ENCODE peak calls at places on chromosomes 11 and 22, in five cellular contexts. B is left lung; W is cardiac muscle cell; X is CD4-positive, alpha-beta T cell; I is heart left ventricle. D is an unnamed sample.

GRCh38 chr11:45665206-45665932 is at the start of gene CHST1:
- DNase-seq in B (no peak), I (peak), X (no peak), W (peak), D (peak)

GRCh38 chr11:132904566-132904965 is 627.7 kb downstream of the OPCML start:
- DNase-seq in B (no peak), I (no peak), W (no peak), X (no peak), D (no peak)

GRCh38 chr11:72085836-72086475 is 5.3 kb downstream of the LRRC51 start:
- DNase-seq in B (no peak), I (no peak), W (no peak), X (no peak), D (no peak)

GRCh38 chr22:39990688-39991087 is 4.1 kb upstream of the FAM83F start:
- DNase-seq in B (no peak), I (no peak), X (no peak), W (no peak), D (no peak)

GRCh38 chr11:88813233-88813915 is 252.4 kb downstream of the GRM5 start:
- DNase-seq in W (no peak), X (no peak), B (no peak), I (no peak), D (no peak)

GRCh38 chr22:37336474-37337028 is 54.2 kb downstream of the CYTH4 start:
- DNase-seq in W (no peak), I (no peak), X (no peak), B (no peak), D (peak)

GRCh38 chr22:19766506-19767426 is 6.2 kb downstream of the TBX1 start:
- DNase-seq in B (peak), W (peak), I (no peak), X (peak), D (peak)

GRCh38 chr11:11931461-11932055 is 76.9 kb downstream of the DKK3 start:
- DNase-seq in B (no peak), W (peak), X (no peak), I (no peak), D (no peak)

GRCh38 chr11:32947985-32948384 is 55.4 kb downstream of the QSER1 start:
- DNase-seq in W (no peak), B (no peak), I (no peak), X (no peak), D (no peak)

GRCh38 chr11:76240143-76240505 is 33.8 kb upstream of the WNT11 start:
- DNase-seq in X (no peak), W (no peak), I (peak), B (no peak), D (no peak)

GRCh38 chr22:37804886-37805857 is 2.6 kb upstream of the GCAT start:
- DNase-seq in W (peak), X (peak), B (peak), I (peak), D (peak)

GRCh38 chr11:100445231-100445735 is 241.8 kb upstream of the ARHGAP42 start:
- DNase-seq in B (no peak), I (peak), X (no peak), W (peak), D (no peak)

GRCh38 chr11:46489668-46490560 is 98.3 kb upstream of the CHRM4 start:
- DNase-seq in I (no peak), W (peak), X (peak), B (no peak), D (no peak)

GRCh38 chr11:5541427-5541826 is 6.9 kb downstream of the OR52H1 start:
- DNase-seq in W (no peak), I (no peak), B (no peak), X (no peak), D (no peak)

GRCh38 chr11:75815345-75815983 is 454 bp downstream of the UVRAG start:
- DNase-seq in I (peak), B (no peak), W (peak), X (no peak), D (peak)

GRCh38 chr11:26983645-26984044 is 10.3 kb upstream of the FIBIN start:
- DNase-seq in B (no peak), X (no peak), I (no peak), W (no peak), D (no peak)

GRCh38 chr11:41449483-41450050 is 9.9 kb downstream of the LRRC4C start:
- DNase-seq in X (no peak), I (no peak), W (no peak), B (no peak), D (no peak)

GRCh38 chr11:127965947-127966668 is 621.2 kb downstream of the ETS1 start:
- DNase-seq in B (no peak), I (no peak), X (no peak), W (peak), D (no peak)

GRCh38 chr11:72350752-72351151 is 83.6 kb downstream of the CLPB start:
- DNase-seq in X (no peak), I (no peak), W (peak), B (no peak), D (no peak)

GRCh38 chr11:46295312-46295995 is 18.0 kb downstream of the CREB3L1 start:
- DNase-seq in I (peak), B (peak), W (peak), X (peak), D (peak)

GRCh38 chr11:74929431-74930363 is 19.2 kb downstream of the XRRA1 start:
- DNase-seq in X (peak), I (peak), W (peak), B (peak), D (peak)

GRCh38 chr11:22778642-22779041 is 51.0 kb downstream of the SVIP start:
- DNase-seq in B (no peak), W (no peak), I (no peak), X (no peak), D (no peak)

GRCh38 chr22:25942126-25942988 is 200.4 kb downstream of the MYO18B start:
- DNase-seq in W (no peak), X (no peak), I (no peak), B (no peak), D (no peak)

GRCh38 chr11:94740975-94741707 is 27.0 kb upstream of the AMOTL1 start:
- DNase-seq in I (no peak), B (no peak), X (no peak), W (peak), D (no peak)

GRCh38 chr11:26199341-26199740 is 132.6 kb upstream of the ANO3 start:
- DNase-seq in B (no peak), X (no peak), W (peak), I (no peak), D (no peak)

GRCh38 chr11:121422675-121423074 is 29.4 kb upstream of the SORL1 start:
- DNase-seq in W (no peak), B (no peak), I (no peak), X (no peak), D (no peak)

GRCh38 chr11:131977854-131978253 is 607.4 kb downstream of the NTM start:
- DNase-seq in I (no peak), W (peak), X (no peak), B (no peak), D (no peak)

GRCh38 chr11:104819603-104820002 is 78.7 kb downstream of the CASP12 start:
- DNase-seq in B (no peak), X (no peak), W (no peak), I (no peak), D (no peak)

GRCh38 chr22:28245579-28246224 is 326.6 kb upstream of the PITPNB start:
- DNase-seq in I (no peak), W (no peak), X (no peak), B (no peak), D (no peak)

GRCh38 chr22:40024201-40025061 is 29.7 kb downstream of the FAM83F start:
- DNase-seq in W (peak), X (peak), I (peak), B (peak), D (peak)

GRCh38 chr22:37059876-37060449 is 8.4 kb downstream of the KCTD17 start:
- DNase-seq in I (no peak), W (no peak), X (peak), B (no peak), D (no peak)

GRCh38 chr11:70210516-70210915 is 7.4 kb downstream of the FADD start:
- DNase-seq in X (no peak), I (no peak), W (no peak), B (no peak), D (no peak)

GRCh38 chr11:953513-953912 is 27.8 kb downstream of the AP2A2 start:
- DNase-seq in B (no peak), W (no peak), I (no peak), X (no peak), D (no peak)

GRCh38 chr11:958101-958500 is 32.4 kb downstream of the AP2A2 start:
- DNase-seq in W (no peak), X (no peak), I (no peak), B (no peak), D (no peak)

GRCh38 chr11:954392-955144 is 28.9 kb downstream of the AP2A2 start:
- DNase-seq in W (no peak), X (no peak), B (no peak), I (no peak), D (no peak)

GRCh38 chr11:957201-957920 is 31.7 kb downstream of the AP2A2 start:
- DNase-seq in B (no peak), W (no peak), X (no peak), I (no peak), D (no peak)

GRCh38 chr11:955154-956049 is 29.7 kb downstream of the AP2A2 start:
- DNase-seq in X (no peak), W (no peak), I (no peak), B (no peak), D (peak)
- H3K27ac ChIP-seq in X (no peak), W (peak), I (no peak), B (no peak), D (peak)

GRCh38 chr11:18239655-18240054 is 3.1 kb upstream of the SAA4 start:
- DNase-seq in I (no peak), X (no peak), W (no peak), B (no peak), D (no peak)

GRCh38 chr11:18235394-18235926 is 1.1 kb downstream of the SAA4 start:
- DNase-seq in B (no peak), X (no peak), I (no peak), W (no peak), D (no peak)

GRCh38 chr11:18233912-18234311 is 2.7 kb downstream of the SAA4 start:
- DNase-seq in I (no peak), B (no peak), W (no peak), X (no peak), D (no peak)

GRCh38 chr11:18235935-18236334 is 667 bp downstream of the SAA4 start:
- DNase-seq in I (no peak), B (no peak), X (no peak), W (no peak), D (no peak)

DNA sequence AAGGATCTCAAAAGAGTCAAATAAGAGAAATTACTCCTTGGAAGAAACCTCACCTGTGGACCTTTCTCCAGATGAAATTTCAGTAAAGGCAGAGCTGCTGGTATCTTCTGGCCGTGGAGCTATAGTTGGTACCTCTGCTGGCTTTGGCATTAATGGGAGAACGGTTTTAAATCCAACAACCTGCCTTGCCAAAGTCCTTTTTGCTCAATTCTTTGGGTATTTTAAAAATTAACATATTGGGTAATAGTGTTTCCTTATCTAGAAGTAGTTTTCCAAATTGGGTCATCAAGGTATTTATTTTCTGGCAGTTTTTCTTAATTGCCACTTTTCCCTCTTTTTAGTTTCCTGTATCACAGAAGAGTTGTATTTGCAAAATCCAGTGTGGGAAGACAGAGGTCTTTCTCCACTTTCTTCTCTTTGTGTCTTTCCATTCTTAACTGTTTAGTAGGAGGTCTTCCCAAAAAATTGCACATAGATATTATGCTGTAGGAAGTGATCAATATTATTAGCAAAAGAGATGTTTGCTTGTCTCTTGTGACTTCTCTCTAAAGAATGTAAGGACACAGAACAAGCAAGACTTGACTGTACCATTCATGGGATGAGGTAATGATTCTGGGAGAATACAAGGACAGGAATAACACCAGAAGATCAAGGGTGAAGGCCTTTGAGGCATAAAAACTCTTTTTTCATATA is at the start of gene SAA4:
- DNase-seq in X (no peak), I (no peak), B (no peak), W (no peak), D (no peak)
- H3K27ac ChIP-seq in X (no peak), I (no peak), B (no peak), W (no peak), D (no peak)

DNA sequence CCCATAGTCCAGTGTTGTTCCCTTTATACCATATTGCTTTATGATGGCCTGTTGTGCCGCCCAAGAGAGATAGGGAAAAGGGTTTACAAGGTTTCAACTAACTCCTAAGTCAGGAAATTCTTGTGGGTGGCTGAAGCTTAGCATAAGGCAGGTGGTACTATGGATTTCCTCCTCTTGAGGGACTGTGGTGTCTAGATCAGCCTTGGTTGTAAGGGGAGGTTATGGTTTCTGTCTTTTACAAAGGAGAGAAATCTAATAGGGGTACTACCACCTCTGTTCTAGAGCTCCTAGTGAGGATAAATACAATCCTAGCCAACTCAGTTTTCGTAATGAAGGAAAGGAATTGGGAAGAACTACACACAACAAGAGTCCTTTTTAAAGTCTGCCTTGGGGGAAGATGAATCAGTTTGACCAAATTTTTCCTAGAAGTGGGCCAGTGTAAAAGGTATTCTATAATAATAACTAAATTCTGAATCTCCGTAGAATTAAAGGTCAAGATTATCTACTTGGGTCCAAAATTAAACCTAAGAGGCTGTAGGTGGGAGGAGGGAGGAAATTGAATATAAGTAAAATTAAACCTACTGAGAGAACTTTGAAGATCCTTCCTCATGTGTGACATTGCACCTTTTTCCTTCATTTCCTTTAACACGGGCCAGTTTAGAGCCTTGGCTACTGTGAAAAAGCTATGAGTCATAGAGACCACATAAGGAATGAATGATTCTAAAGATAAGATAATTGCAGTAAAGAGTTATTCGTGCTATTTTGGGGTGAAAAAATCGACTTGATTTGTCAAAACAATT is 17.2 kb downstream of the DLAT start:
- DNase-seq in I (no peak), B (no peak), X (no peak), W (peak), D (no peak)
- H3K27ac ChIP-seq in I (no peak), B (no peak), X (no peak), W (peak), D (no peak)

GRCh38 chr22:38925571-38926041 is 31.8 kb upstream of the APOBEC3A start:
- DNase-seq in B (no peak), W (no peak), I (no peak), X (no peak), D (no peak)

GRCh38 chr22:38924197-38924952 is 33.0 kb upstream of the APOBEC3A start:
- DNase-seq in B (peak), X (no peak), I (peak), W (peak), D (peak)

GRCh38 chr22:38930512-38930911 is 26.9 kb upstream of the APOBEC3A start:
- DNase-seq in X (no peak), B (no peak), W (no peak), I (no peak), D (no peak)

GRCh38 chr22:38923463-38924196 is 33.8 kb upstream of the APOBEC3A start:
- DNase-seq in I (peak), W (peak), X (no peak), B (peak), D (no peak)

DNA sequence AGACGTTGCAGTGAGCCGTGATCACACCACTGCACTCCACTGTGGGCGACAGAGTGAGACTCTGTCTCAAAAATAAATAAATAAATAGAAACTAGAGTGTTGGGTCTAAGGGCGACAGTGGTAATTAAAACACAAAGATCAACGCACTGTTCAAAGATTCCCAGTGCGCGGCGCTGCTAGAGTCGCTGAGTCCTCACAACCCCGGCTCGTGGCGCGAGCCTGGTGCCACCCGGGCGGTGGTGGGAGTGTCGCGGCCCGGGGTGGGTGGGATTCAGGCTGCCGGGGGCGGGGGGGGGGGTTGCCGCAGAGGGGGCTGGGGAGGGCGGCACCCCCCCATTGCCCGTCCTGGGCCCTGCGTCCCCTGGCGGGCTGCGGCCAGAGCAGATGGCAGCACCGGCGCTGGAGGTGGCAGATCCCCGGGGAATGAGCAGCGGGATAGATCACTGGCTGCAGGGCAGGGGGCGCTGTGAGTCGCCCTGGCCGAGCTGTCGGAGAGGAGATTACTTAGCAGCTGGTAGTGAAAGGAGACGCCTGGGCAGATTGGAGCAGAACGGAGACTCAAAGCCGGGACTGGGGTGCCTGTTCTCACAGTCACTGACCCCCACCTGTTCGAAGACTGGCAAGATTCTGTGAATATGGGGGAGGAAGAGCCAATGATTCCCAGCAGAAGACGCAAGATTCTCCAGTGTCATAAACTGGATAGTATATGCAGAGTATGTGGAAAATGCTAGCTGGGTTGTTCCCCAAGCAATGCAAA is 30.2 kb upstream of the APOBEC3A start:
- DNase-seq in B (peak), X (peak), W (peak), I (peak), D (peak)
- H3K27ac ChIP-seq in B (no peak), X (no peak), W (no peak), I (peak), D (peak)

DNA sequence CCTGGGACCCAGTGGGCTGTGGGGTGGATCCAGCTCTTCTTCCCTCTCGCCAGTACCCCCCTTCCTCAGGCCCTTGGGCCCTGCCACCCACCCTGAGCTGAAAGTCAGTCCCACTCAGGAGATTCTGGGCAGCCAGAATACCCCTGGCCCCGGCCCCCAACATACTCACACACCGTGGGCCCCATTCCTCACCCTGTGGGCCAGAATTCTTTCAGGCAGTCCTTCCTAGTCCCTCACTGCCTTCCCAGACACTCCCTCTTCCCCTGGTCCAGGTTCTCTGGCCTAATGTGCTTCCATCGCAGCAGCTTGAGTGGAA is 3.2 kb upstream of the POLD4 start:
- DNase-seq in X (no peak), I (no peak), B (no peak), W (no peak), D (no peak)
- H3K27ac ChIP-seq in X (no peak), I (peak), B (peak), W (no peak), D (peak)

DNA sequence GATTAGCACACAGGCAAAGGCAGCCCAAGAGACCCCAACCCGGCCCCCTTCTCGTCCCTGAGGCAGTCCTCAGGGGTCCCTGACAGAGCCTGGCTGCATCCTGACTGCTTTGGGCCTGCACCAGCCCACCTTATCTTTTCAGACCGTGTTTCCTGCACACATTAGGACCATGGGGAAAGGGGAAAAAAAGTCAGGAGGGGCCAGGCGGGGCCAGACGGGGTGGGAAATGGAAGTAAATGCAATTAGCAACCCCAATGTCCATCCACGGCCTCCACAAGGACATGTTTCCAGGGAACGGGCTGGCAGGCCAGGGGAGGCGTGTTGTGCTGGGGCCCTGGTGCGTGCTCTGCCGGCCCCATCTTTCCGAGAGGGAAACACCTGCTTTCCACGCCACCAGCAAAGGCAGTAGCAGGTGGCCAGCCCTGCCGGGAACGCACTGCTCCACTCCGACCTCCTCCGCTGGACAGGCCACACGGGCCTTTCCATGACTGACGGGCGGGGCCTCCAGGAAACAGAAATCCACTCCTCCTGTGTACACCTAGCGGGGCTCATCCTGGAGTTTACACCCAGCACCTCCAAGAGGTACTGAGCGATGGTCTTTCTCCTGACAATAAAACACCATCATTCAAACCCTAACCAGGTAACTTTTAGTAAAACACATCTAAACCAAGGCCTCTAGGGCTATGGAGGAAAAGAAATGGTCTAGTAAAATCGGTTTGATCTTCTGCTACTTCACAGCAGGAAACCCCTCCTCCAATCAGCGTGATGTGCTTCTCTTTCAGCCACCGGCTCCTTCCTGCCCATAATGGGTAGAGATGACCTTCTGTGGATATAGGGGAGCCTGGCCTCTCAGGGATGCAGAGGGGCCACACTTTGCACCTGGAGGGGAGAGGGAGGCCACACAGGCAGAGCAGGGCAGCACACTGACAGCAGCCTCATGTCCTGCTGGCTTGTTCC is 7.2 kb downstream of the EHD1 start:
- DNase-seq in I (peak), X (no peak), W (no peak), B (no peak), D (no peak)
- H3K27ac ChIP-seq in I (peak), X (peak), W (peak), B (peak), D (peak)

D was measured in Peyer's patch.